ENCODE peak calls at places on chromosomes 3 and 15, in six cellular contexts. E is H54; Y is ureter; P is T-helper 2 cell; V is GM20000; U is stimulated activated CD4-positive, alpha-beta T cell treated with anti-CD3 and anti-CD28 coated beads, Interleukin-2, amount 100 ng/mL, for 4 hours. F is an unnamed sample.

GRCh38 chr3:46712191-46713047 is 5.2 kb downstream of the PRSS50 start:
- DNase-seq in E (no peak), Y (peak), P (no peak), V (no peak), U (no peak), F (no peak)

GRCh38 chr15:83127547-83128150 is 20.2 kb downstream of the TM6SF1 start:
- DNase-seq in E (no peak), Y (no peak), P (no peak), V (no peak), U (no peak), F (no peak)

GRCh38 chr3:12178091-12178820 is 19.5 kb upstream of the TIMP4 start:
- DNase-seq in E (no peak), Y (no peak), P (no peak), V (no peak), U (no peak), F (no peak)

GRCh38 chr3:61702453-61702852 is 141.1 kb downstream of the PTPRG start:
- DNase-seq in E (no peak), Y (no peak), P (no peak), V (no peak), U (no peak), F (no peak)

GRCh38 chr15:23069496-23070166 is 30.3 kb upstream of the TUBGCP5 start:
- DNase-seq in E (peak), Y (no peak), P (no peak), V (no peak), U (no peak), F (no peak)

GRCh38 chr15:69700380-69700779 is 247.8 kb downstream of the RPLP1 start:
- DNase-seq in E (no peak), Y (no peak), P (no peak), V (no peak), U (no peak), F (no peak)

GRCh38 chr3:11878837-11879236 is 32.2 kb upstream of the TAMM41 start:
- DNase-seq in E (no peak), Y (no peak), P (no peak), V (no peak), U (no peak), F (no peak)

GRCh38 chr15:34793901-34794300 is 1.4 kb downstream of the ACTC1 start:
- DNase-seq in E (no peak), Y (no peak), P (no peak), V (no peak), U (no peak), F (no peak)

GRCh38 chr3:167783781-167784180 is 48.3 kb downstream of the SERPINI1 start:
- DNase-seq in E (no peak), Y (no peak), P (no peak), V (no peak), U (no peak), F (no peak)

F was measured in activated T-cell treated with anti-CD3 and anti-CD28 coated beads, Interleukin-2, amount 50 U/mL, for 4 hours.